ENCODE peak calls at places on chromosome 5, in seven cellular contexts. J is H1, I is IMR-90, U is mesenchymal stem cell, F is mesendoderm, X is H9, T is trophoblast cell. G is an unnamed sample. For H3K79me1, the result is how much of the 10 kb centered on the place peaks cover.

GRCh38 chr5:172678902-172679301 is 37.8 kb downstream of the NEURL1B start:
- DNase-seq in T (no peak), U (no peak), I (no peak), X (no peak), F (no peak), J (no peak), G (no peak)

GRCh38 chr5:83099445-83099844 is 22.1 kb downstream of the XRCC4 start:
- DNase-seq in U (no peak), I (no peak), F (no peak), X (no peak), J (no peak), T (no peak), G (peak)

GRCh38 chr5:134649163-134649916 is 755 bp downstream of the SEC24A start:
- DNase-seq in J (no peak), I (peak), X (no peak), F (peak), T (peak), U (peak), G (no peak)

GRCh38 chr5:14869286-14870164 is 2.1 kb downstream of the ANKH start:
- DNase-seq in I (no peak), T (no peak), J (no peak), U (no peak), X (no peak), F (no peak), G (no peak)

GRCh38 chr5:88607492-88607891 is 275.5 kb downstream of the MEF2C start:
- DNase-seq in I (no peak), U (no peak), F (no peak), J (no peak), X (no peak), T (no peak), G (no peak)

GRCh38 chr5:173313311-173313710 is 14.9 kb downstream of the STC2 start:
- DNase-seq in F (no peak), T (no peak), X (no peak), I (peak), J (no peak), U (no peak), G (no peak)

GRCh38 chr5:39218482-39219381 is 631 bp downstream of the FYB1 start:
- DNase-seq in F (no peak), J (no peak), I (no peak), T (peak), X (no peak), U (no peak), G (no peak)

GRCh38 chr5:61229416-61229815 is 67.1 kb upstream of the SMIM15 start:
- DNase-seq in U (no peak), I (no peak), X (peak), F (peak), J (no peak), T (no peak), G (no peak)

GRCh38 chr5:66830636-66831035 is 234.4 kb downstream of the MAST4 start:
- DNase-seq in T (peak), U (no peak), J (no peak), F (no peak), X (no peak), I (no peak), G (no peak)

GRCh38 chr5:118301696-118302095 is 686.7 kb downstream of the DTWD2 start:
- DNase-seq in T (no peak), J (no peak), X (no peak), F (no peak), U (no peak), I (no peak), G (no peak)

GRCh38 chr5:81023261-81024015 is 63.3 kb downstream of the RASGRF2 start:
- DNase-seq in U (no peak), X (no peak), I (no peak), T (no peak), F (no peak), J (no peak), G (no peak)

GRCh38 chr5:179819296-179820126 is 1.2 kb upstream of the SQSTM1 start:
- DNase-seq in F (peak), T (peak), X (peak), U (peak), I (peak), J (peak), G (no peak)

GRCh38 chr5:1536298-1537165 is 12.8 kb upstream of the LPCAT1 start:
- DNase-seq in F (no peak), U (peak), J (peak), I (peak), T (peak), X (peak), G (no peak)

GRCh38 chr5:2546983-2547382 is 204.5 kb downstream of the IRX2 start:
- DNase-seq in I (no peak), F (no peak), J (no peak), U (no peak), X (no peak), T (no peak), G (no peak)

GRCh38 chr5:137622850-137623249 is 113.0 kb downstream of the KLHL3 start:
- DNase-seq in X (no peak), U (no peak), F (no peak), T (peak), I (no peak), J (no peak), G (no peak)

GRCh38 chr5:165626161-165626560 is 2120.7 kb downstream of the MAT2B start:
- DNase-seq in J (no peak), U (no peak), X (no peak), I (no peak), F (no peak), T (no peak), G (no peak)

GRCh38 chr5:174311121-174311520 is 265.6 kb downstream of the NSG2 start:
- DNase-seq in T (no peak), F (no peak), X (no peak), I (no peak), J (no peak), U (no peak), G (no peak)

GRCh38 chr5:159099049-159099760 is 511 bp downstream of the EBF1 start:
- DNase-seq in I (peak), J (peak), X (peak), F (peak), U (peak), T (peak), G (peak)

GRCh38 chr5:168991991-168992390 is 308.9 kb downstream of the SLIT3 start:
- DNase-seq in F (no peak), U (no peak), X (no peak), T (peak), J (no peak), I (no peak), G (no peak)

GRCh38 chr5:91235194-91235793 is 147.8 kb downstream of the ARRDC3 start:
- DNase-seq in U (no peak), I (no peak), X (no peak), T (peak), J (no peak), F (no peak), G (no peak)

GRCh38 chr5:159805021-159805420 is 111.3 kb upstream of the ADRA1B start:
- DNase-seq in U (no peak), I (no peak), J (no peak), X (no peak), T (peak), F (no peak), G (no peak)

GRCh38 chr5:14671414-14671813 is 6.9 kb downstream of the OTULIN start:
- DNase-seq in T (no peak), U (peak), X (no peak), J (no peak), I (peak), F (no peak), G (no peak)

GRCh38 chr5:60852317-60852716 is 8.2 kb upstream of the ELOVL7 start:
- DNase-seq in T (no peak), I (no peak), X (no peak), F (no peak), U (no peak), J (no peak), G (no peak)

GRCh38 chr5:86118542-86118941 is 499.2 kb upstream of the COX7C start:
- DNase-seq in I (no peak), F (peak), T (no peak), J (no peak), X (no peak), U (no peak), G (no peak)

GRCh38 chr5:151570058-151570457 is 21.1 kb downstream of the FAT2 start:
- DNase-seq in X (no peak), J (no peak), I (no peak), U (no peak), F (no peak), T (peak), G (no peak)

GRCh38 chr5:172055996-172056395 is 49.6 kb upstream of the FBXW11 start:
- DNase-seq in F (no peak), J (no peak), X (no peak), I (no peak), U (no peak), T (no peak), G (no peak)

GRCh38 chr5:72096602-72097205 is 10.6 kb upstream of the MAP1B start:
- DNase-seq in J (no peak), T (no peak), U (peak), F (no peak), I (no peak), X (no peak), G (no peak)

GRCh38 chr5:79133657-79134451 is 22.2 kb downstream of the BHMT start:
- DNase-seq in U (peak), T (peak), J (peak), X (peak), F (peak), I (peak), G (peak)

GRCh38 chr5:67164856-67165523 is 31.6 kb downstream of the CD180 start:
- DNase-seq in I (no peak), T (no peak), F (no peak), X (no peak), U (no peak), J (no peak), G (no peak)

DNA sequence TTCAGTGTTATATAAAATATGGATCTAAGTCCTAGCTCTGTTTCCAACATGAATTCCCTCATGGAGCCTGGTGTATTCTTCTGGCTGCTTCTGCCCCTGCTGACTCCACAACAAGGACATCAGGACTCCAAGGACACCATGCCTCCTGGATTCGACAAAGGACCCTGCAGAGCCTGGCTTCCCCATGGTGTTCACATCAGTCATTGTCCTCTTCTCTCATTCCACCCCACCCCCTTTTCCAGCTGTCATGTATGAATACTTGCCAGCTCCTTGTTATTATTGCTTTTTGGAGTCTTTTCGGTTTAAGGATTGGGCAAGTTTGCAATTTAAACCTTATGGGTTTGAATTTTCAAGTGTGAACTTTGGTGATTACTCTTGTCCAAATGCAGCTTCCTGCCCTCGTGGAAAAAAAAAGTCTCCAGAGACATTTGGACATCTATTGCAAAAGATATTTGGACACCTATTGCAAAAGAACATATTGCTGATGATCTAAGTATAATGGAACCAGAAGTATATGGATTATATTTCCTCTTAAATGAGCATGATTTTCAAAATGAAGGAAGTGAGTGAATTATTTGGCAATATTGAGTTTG is 14.2 kb upstream of the LVRN start:
- DNase-seq in J (no peak), U (no peak), F (no peak), I (peak), T (peak), X (no peak), G (no peak)
- H3K79me1 ChIP-seq in J (under half), U (under half), F (under half), I (under half), T (under half), X (under half), G (under half)

DNA sequence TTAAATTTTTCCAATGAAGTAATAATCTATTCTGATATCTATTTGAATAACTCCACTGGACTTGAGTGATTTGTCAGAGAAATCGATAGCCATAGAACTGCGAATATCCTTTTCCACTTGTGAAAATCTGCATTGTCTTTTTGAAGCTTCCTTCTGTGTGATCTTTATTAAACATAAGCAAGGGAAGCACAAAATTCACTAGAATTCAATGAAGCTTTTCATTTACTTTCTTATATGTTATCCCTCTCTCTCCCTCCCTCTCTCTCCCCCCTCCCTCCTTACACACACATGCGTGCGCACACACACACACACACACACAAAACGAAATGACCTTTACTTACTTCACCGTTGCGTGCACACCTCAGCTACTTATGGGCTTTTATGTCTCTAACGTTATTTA is 33.0 kb upstream of the CCNG1 start:
- DNase-seq in I (no peak), U (no peak), F (no peak), J (no peak), T (no peak), X (no peak), G (no peak)
- H3K4ac ChIP-seq in I (no peak), U (no peak), F (no peak), J (no peak), T (no peak), X (no peak), G (no peak)

DNA sequence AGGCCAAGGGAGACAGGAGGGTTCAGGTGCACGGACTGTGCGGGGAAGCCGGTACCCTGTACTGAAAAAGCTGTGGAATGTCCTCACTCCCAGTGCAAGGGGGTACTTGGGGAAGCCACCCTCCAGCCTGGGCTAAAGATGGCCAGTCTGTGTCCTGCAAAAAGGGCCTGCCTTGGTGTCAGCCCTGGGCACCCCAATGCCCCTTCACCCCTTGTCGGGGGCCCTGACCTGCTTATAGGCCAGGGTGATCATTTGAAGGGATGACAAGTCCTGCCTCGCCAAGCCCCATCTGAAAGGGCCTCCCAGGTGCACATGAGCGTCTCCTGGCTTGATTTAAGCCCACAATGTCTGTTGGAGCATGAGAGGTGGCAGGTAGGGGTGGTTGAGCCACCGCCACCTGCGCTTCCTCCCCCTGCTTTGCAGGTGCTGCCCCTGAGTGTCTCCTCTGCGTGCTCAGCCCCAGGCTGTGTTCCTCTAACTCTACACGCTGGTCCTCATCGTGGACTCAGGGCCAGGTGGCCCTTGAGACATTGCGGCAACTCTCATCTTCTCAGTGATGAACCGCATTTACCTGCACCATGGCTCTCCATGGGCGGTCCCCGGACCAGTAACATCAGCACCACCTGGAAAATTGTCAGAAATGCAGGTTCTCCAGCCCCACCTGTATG is 97.0 kb downstream of the ANKRD33B start:
- DNase-seq in U (no peak), I (no peak), X (peak), F (no peak), J (no peak), T (no peak), G (no peak)
- H3K79me1 ChIP-seq in U (under half), I (under half), X (under half), F (under half), J (under half), T (under half), G (under half)

DNA sequence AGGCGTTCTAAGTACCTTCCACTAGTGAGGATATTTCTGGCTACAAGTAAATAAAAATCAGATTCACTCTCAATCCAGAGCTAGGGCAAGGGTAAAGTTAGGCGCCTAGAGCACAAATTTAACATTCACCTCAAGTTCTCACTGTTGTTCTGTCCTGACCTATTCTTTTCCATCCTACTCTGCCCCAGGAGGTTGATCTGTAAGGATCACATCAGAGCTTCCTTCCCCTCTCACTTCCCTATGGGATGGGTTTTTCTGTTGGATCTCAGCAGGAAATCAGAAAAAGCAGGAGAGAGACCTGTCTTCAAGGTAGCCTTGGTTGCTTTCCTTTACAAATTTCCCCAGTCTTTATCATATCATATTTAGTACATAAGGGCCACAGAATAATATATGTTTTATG is 316.7 kb downstream of the GABRG2 start:
- DNase-seq in U (no peak), J (no peak), T (no peak), X (no peak), I (no peak), F (peak), G (no peak)
- H3K4ac ChIP-seq in U (no peak), J (no peak), T (no peak), X (no peak), I (no peak), F (no peak), G (no peak)

DNA sequence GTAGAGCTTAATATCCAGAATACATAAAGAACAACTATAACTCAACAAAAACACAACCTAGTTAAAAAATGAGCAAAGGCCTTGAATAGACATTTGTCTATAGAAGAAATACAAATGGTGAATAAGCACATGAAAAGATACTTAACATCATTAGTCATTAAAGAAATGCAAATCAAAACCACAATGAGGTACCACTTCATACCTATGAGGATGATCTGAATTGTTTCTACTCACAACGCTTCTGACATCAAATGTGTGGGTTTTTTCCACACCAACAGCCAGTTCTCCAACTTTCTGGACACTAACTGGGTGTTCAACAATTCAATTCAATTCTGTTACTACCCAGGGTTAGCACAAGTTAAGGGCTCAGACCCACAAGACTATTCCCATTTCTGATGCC is 22.0 kb downstream of the SREK1IP1 start:
- DNase-seq in X (no peak), I (peak), F (no peak), T (no peak), U (no peak), J (no peak), G (no peak)
- H3K79me1 ChIP-seq in X (under half), I (under half), F (under half), T (under half), U (under half), J (under half), G (under half)

GRCh38 chr5:53616939-53617549 is 56.6 kb downstream of the NDUFS4 start:
- DNase-seq in U (no peak), T (no peak), F (peak), X (no peak), J (no peak), I (peak), G (no peak)
- H3K4ac ChIP-seq in U (no peak), T (no peak), F (no peak), X (no peak), J (no peak), I (no peak), G (no peak)

GRCh38 chr5:132429451-132430440 is 60.2 kb downstream of the SLC22A5 start:
- DNase-seq in X (no peak), U (no peak), J (no peak), T (no peak), I (no peak), F (no peak), G (no peak)
- H3K79me1 ChIP-seq in X (under half), U (under half), J (under half), T (under half), I (under half), F (under half), G (under half)

GRCh38 chr5:73120222-73121108 is at the start of gene TMEM171:
- DNase-seq in T (peak), I (peak), U (peak), X (peak), J (peak), F (peak), G (peak)

GRCh38 chr5:73122875-73123810 is 2.8 kb downstream of the TMEM171 start:
- DNase-seq in I (peak), F (peak), X (peak), J (peak), T (no peak), U (peak), G (no peak)

GRCh38 chr5:73118331-73119011 is 1.9 kb upstream of the TMEM171 start:
- DNase-seq in I (no peak), J (no peak), X (no peak), U (no peak), T (no peak), F (no peak), G (no peak)

GRCh38 chr5:73119492-73120157 is 750 bp upstream of the TMEM171 start:
- DNase-seq in I (no peak), X (peak), J (peak), U (peak), F (peak), T (no peak), G (no peak)

GRCh38 chr5:73121109-73121443 is 701 bp downstream of the TMEM171 start:
- DNase-seq in I (peak), F (no peak), J (no peak), T (no peak), X (no peak), U (no peak), G (no peak)
- H3K4ac ChIP-seq in I (no peak), F (no peak), J (no peak), T (no peak), X (no peak), U (no peak), G (no peak)

DNA sequence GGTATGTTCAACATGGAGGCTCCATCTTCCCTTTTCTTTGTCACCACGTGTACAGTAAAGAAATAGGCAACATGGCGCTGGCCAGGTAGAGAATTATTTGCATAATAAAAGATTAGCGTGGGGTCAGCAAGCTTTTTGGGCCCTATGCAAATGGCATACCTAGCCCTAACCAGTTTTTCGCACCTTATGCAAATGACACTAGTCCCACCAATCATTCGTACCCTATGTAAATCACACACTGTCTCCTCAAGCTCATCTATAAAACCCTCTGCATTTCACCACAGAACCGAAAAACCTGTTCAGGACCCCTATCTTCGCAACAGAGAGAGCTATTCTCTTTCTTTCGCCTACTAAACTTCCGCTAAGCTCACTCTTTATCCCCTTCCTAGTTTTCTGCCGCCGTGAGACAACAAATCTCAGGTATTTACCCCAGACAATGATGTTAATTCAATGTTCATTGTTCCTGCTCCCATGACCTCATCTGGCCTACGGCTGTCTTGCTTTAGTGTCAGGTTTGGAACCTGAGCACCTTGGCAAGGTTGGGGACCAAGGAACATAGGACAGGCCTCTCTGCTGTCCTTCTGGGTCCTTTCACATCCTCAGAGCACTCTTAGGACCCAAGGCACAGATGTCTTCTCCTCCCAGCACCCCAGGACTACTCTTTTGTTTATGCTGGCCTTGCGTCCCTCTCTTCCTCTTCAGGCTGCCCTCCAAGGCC is 180.7 kb upstream of the RAI14 start:
- DNase-seq in X (peak), F (peak), I (no peak), T (no peak), U (no peak), J (no peak), G (no peak)
- H3K79me1 ChIP-seq in X (under half), F (under half), I (under half), T (under half), U (under half), J (under half), G (under half)